ENCODE peak calls at places on chromosome 18, in six cellular contexts. E, A, P, M, I and D are unnamed samples.

GRCh38 chr18:48868468-48869466 is 82.0 kb downstream of the SMAD7 start:
- DNase-seq in E (peak), A (peak), P (no peak), M (no peak), I (peak), D (no peak)

GRCh38 chr18:44682181-44682870 is 1.6 kb downstream of the SETBP1 start:
- DNase-seq in E (no peak), A (peak), P (no peak), M (peak), I (no peak), D (peak)

GRCh38 chr18:25826823-25827617 is 263.4 kb downstream of the SS18 start:
- DNase-seq in E (no peak), A (no peak), P (no peak), M (no peak), I (no peak), D (no peak)

GRCh38 chr18:57942493-57942892 is 101.5 kb upstream of the NEDD4L start:
- DNase-seq in E (no peak), A (no peak), P (no peak), M (no peak), I (peak), D (no peak)

GRCh38 chr18:46343940-46344372 is 239.8 kb downstream of the HAUS1 start:
- DNase-seq in E (peak), A (peak), P (no peak), M (peak), I (peak), D (peak)

GRCh38 chr18:12271376-12272235 is 17.4 kb downstream of the CIDEA start:
- DNase-seq in E (peak), A (peak), P (peak), M (peak), I (peak), D (peak)

GRCh38 chr18:59536181-59536580 is 161.0 kb downstream of the CCBE1 start:
- DNase-seq in E (no peak), A (no peak), P (no peak), M (no peak), I (no peak), D (no peak)

GRCh38 chr18:46711444-46711863 is 45.4 kb downstream of the ST8SIA5 start:
- DNase-seq in E (peak), A (peak), P (no peak), M (peak), I (peak), D (no peak)

GRCh38 chr18:12911025-12911927 is 27.2 kb upstream of the PTPN2 start:
- DNase-seq in E (no peak), A (peak), P (no peak), M (peak), I (no peak), D (peak)

GRCh38 chr18:78769502-78770113 is 210.0 kb upstream of the SALL3 start:
- DNase-seq in E (no peak), A (no peak), P (no peak), M (no peak), I (no peak), D (no peak)

GRCh38 chr18:57469884-57470283 is 34.7 kb downstream of the ONECUT2 start:
- DNase-seq in E (no peak), A (no peak), P (no peak), M (no peak), I (no peak), D (no peak)

GRCh38 chr18:7878265-7879173 is 311.4 kb downstream of the PTPRM start:
- DNase-seq in E (no peak), A (no peak), P (no peak), M (no peak), I (no peak), D (no peak)

GRCh38 chr18:58856881-58857280 is 7.8 kb upstream of the ZNF532 start:
- DNase-seq in E (no peak), A (no peak), P (no peak), M (no peak), I (peak), D (no peak)

GRCh38 chr18:48264508-48264907 is 144.7 kb downstream of the ZBTB7C start:
- DNase-seq in E (no peak), A (no peak), P (no peak), M (no peak), I (no peak), D (no peak)

GRCh38 chr18:27473359-27473758 is 288.3 kb upstream of the CHST9 start:
- DNase-seq in E (no peak), A (no peak), P (no peak), M (no peak), I (no peak), D (no peak)

GRCh38 chr18:76496200-76496890 is 1.3 kb upstream of the ZNF516 start:
- DNase-seq in E (peak), A (no peak), P (peak), M (peak), I (peak), D (peak)

GRCh38 chr18:32848836-32849235 is 76.0 kb upstream of the KLHL14 start:
- DNase-seq in E (no peak), A (no peak), P (no peak), M (no peak), I (no peak), D (no peak)

GRCh38 chr18:55781481-55781957 is 193.5 kb upstream of the TCF4 start:
- DNase-seq in E (peak), A (no peak), P (no peak), M (peak), I (peak), D (peak)

GRCh38 chr18:36942264-36942663 is 113.3 kb downstream of the KIAA1328 start:
- DNase-seq in E (peak), A (peak), P (no peak), M (no peak), I (peak), D (no peak)

GRCh38 chr18:50506362-50506761 is 53.5 kb upstream of the MAPK4 start:
- DNase-seq in E (no peak), A (no peak), P (no peak), M (no peak), I (no peak), D (no peak)

GRCh38 chr18:77102246-77103040 is 30.1 kb downstream of the MBP start:
- DNase-seq in E (peak), A (peak), P (no peak), M (no peak), I (no peak), D (no peak)

GRCh38 chr18:7921938-7922587 is 354.9 kb downstream of the PTPRM start:
- DNase-seq in E (no peak), A (no peak), P (peak), M (no peak), I (no peak), D (no peak)

GRCh38 chr18:10670856-10671255 is 145.0 kb downstream of the NAPG start:
- DNase-seq in E (no peak), A (no peak), P (no peak), M (no peak), I (no peak), D (no peak)

GRCh38 chr18:8337216-8337615 is 272.0 kb upstream of the RAB12 start:
- DNase-seq in E (no peak), A (no peak), P (no peak), M (no peak), I (no peak), D (no peak)

GRCh38 chr18:33729556-33729955 is 151.5 kb downstream of the ASXL3 start:
- DNase-seq in E (no peak), A (no peak), P (no peak), M (no peak), I (no peak), D (no peak)

GRCh38 chr18:21857871-21858270 is 117.3 kb downstream of the MIB1 start:
- DNase-seq in E (no peak), A (peak), P (no peak), M (no peak), I (no peak), D (no peak)

GRCh38 chr18:24200899-24201298 is 62.0 kb downstream of the CABYR start:
- DNase-seq in E (no peak), A (no peak), P (no peak), M (no peak), I (no peak), D (no peak)

GRCh38 chr18:78977627-78978271 is 1.9 kb upstream of the SALL3 start:
- DNase-seq in E (no peak), A (no peak), P (no peak), M (no peak), I (no peak), D (no peak)

GRCh38 chr18:65133610-65134009 is 617.2 kb upstream of the CDH7 start:
- DNase-seq in E (no peak), A (no peak), P (no peak), M (no peak), I (no peak), D (no peak)

GRCh38 chr18:50987261-50987660 is 19.4 kb downstream of the ELAC1 start:
- DNase-seq in E (no peak), A (no peak), P (no peak), M (no peak), I (no peak), D (no peak)

GRCh38 chr18:56096861-56097260 is 508.9 kb upstream of the TCF4 start:
- DNase-seq in E (no peak), A (no peak), P (no peak), M (no peak), I (no peak), D (no peak)

GRCh38 chr18:31225668-31226067 is 63.0 kb upstream of the DSC1 start:
- DNase-seq in E (no peak), A (no peak), P (no peak), M (no peak), I (no peak), D (peak)